ENCODE peak calls at places on chromosomes 1 and 21, in nine cellular contexts. Q is transverse colon, S is GM12891, M is K562, R is stomach, J is HepG2, F is breast epithelium, X is HCT116, U is H1. H is an unnamed sample.

GRCh38 chr1:153991151-153991472 is 550 bp downstream of the RPS27 start:
- DNase-seq in U (no peak), S (no peak), R (no peak), X (no peak), F (no peak), J (no peak), M (no peak), Q (no peak), H (no peak)

GRCh38 chr1:208445710-208446702 is 201.8 kb upstream of the PLXNA2 start:
- DNase-seq in U (no peak), F (no peak), J (no peak), R (no peak), M (peak), Q (peak), S (no peak), X (no peak), H (no peak)

GRCh38 chr21:14095021-14095420 is 115.7 kb downstream of the LIPI start:
- DNase-seq in S (no peak), R (no peak), X (no peak), M (no peak), Q (no peak), U (no peak), F (no peak), J (no peak), H (no peak)

GRCh38 chr21:36610201-36610600 is 88.7 kb upstream of the SIM2 start:
- DNase-seq in J (no peak), R (no peak), F (no peak), X (no peak), M (no peak), U (no peak), Q (no peak), S (no peak), H (no peak)

GRCh38 chr1:160675641-160676410 is 29.0 kb upstream of the SLAMF1 start:
- DNase-seq in Q (peak), X (peak), F (peak), S (no peak), R (peak), J (peak), M (peak), U (peak), H (peak)

GRCh38 chr1:205774277-205775014 is 836 bp downstream of the RAB29 start:
- DNase-seq in S (no peak), R (no peak), J (peak), Q (peak), X (no peak), U (peak), F (no peak), M (peak), H (no peak)

GRCh38 chr1:29963946-29964345 is 727.6 kb downstream of the PTPRU start:
- DNase-seq in U (peak), X (no peak), M (no peak), Q (no peak), R (peak), F (no peak), J (no peak), S (no peak), H (no peak)

GRCh38 chr1:112889052-112889451 is 66.9 kb downstream of the SLC16A1 start:
- DNase-seq in U (no peak), M (no peak), J (no peak), S (no peak), R (no peak), Q (no peak), X (no peak), F (no peak), H (no peak)

GRCh38 chr1:55233149-55233777 is 18.1 kb upstream of the USP24 start:
- DNase-seq in S (no peak), Q (no peak), X (no peak), M (no peak), F (no peak), R (no peak), U (no peak), J (peak), H (no peak)

GRCh38 chr1:44811714-44812151 is 3.4 kb downstream of the BTBD19 start:
- DNase-seq in M (peak), Q (no peak), U (no peak), X (no peak), J (no peak), S (no peak), F (no peak), R (no peak), H (no peak)
- TF ChIP-seq POLR2A in M (no peak), Q (no peak), U (no peak), X (no peak), J (no peak), S (no peak), F (no peak), R (no peak), H (no peak)

GRCh38 chr1:214454619-214455396 is 96.6 kb downstream of the PTPN14 start:
- DNase-seq in S (no peak), J (no peak), R (no peak), U (no peak), X (no peak), M (no peak), Q (no peak), F (no peak), H (no peak)
- TF ChIP-seq POLR2AphosphoS5 in S (no peak), J (no peak), R (no peak), U (no peak), X (no peak), M (no peak), Q (no peak), F (no peak), H (no peak)

GRCh38 chr1:47231314-47232186 is 475 bp downstream of the TAL1 start:
- DNase-seq in J (no peak), R (no peak), X (no peak), S (no peak), U (peak), M (peak), Q (no peak), F (no peak), H (no peak)
- TF ChIP-seq POLR2A in J (no peak), R (no peak), X (no peak), S (no peak), U (no peak), M (peak), Q (peak), F (no peak), H (no peak)

DNA sequence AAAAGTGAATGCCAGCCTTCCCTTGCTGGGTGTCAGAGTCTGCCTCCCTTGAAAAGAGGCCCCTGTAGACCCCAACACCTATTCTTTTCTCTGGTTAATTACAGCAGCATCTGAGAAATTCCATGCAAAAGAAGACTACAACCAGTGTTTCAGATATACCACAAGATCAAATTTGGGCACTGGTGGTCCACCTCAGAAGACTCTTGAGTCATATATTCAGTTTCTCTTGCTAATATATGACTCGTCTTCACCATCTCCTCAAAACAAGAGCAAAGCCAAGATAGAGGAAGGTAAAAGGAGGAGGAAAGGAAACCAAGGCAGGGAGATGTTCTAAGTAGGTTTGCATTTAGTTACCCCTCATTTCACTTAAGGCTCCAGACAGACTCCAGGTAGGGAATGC is 259.9 kb downstream of the ZNF648 start:
- DNase-seq in X (no peak), S (no peak), M (no peak), Q (no peak), F (no peak), R (no peak), U (no peak), J (no peak), H (no peak)
- TF ChIP-seq POLR2AphosphoS5 in X (no peak), S (no peak), M (no peak), Q (no peak), F (no peak), R (no peak), U (no peak), J (no peak), H (no peak)

DNA sequence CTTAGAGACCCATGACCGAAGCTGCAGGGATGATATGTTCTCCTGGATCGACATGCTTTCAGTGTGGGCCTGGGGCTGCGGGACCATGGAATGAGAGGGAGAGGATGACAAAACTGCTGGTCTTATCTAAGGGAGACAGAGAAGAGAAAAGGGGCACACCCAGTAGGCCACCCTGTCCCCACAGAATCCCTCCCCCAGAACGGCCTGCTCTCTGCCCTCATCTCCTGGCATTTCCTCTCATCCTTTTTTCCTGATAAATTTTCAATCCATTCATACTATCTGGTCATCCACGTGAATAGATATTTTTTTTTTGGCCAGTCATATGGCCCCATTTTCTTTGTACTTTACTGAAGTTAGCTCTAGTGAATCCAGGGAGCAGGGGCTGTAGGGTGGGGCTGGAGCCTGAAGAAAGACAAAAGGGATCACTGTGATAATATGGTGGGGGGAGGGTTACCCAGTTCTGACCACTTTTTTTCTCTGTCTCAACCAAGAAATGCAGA is at the start of gene PKLR:
- DNase-seq in F (no peak), U (no peak), J (no peak), Q (no peak), R (no peak), S (no peak), M (peak), X (no peak), H (no peak)
- TF ChIP-seq POLR2A in F (no peak), U (no peak), J (no peak), Q (no peak), R (no peak), S (no peak), M (peak), X (no peak), H (no peak)

GRCh38 chr21:29738730-29739129 is 201.1 kb downstream of the GRIK1 start:
- DNase-seq in J (no peak), F (no peak), X (no peak), U (no peak), S (no peak), R (no peak), M (no peak), Q (no peak), H (no peak)

GRCh38 chr21:29741761-29742160 is 198.0 kb downstream of the GRIK1 start:
- DNase-seq in F (no peak), X (no peak), M (no peak), R (no peak), U (no peak), Q (no peak), J (no peak), S (no peak), H (no peak)

DNA sequence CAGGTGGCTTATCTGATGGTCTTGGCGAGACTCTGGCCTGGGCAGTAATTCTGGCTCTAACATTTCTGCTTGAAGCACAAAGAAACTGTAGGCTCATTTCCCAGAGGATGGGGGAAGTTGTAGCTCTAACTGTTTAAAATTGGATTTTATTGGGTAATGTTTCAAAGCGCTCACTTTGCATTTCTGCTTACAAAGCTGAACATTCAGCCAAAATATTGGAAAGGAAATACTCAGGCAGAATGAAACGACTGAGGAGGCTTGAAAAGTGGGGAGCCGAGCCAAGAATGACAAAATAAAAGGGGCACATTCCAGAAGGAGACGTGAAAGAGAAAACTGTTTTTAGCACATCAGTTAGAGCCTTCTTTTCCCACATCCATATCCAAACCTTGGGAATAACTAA is 202.6 kb downstream of the GRIK1 start:
- DNase-seq in U (no peak), R (no peak), F (no peak), X (no peak), J (no peak), Q (no peak), S (no peak), M (peak), H (no peak)
- TF ChIP-seq POLR2AphosphoS5 in U (no peak), R (no peak), F (no peak), X (no peak), J (no peak), Q (no peak), S (no peak), M (no peak), H (no peak)

H was measured in GM12892.